ENCODE peak calls at places on chromosome 6, in four cellular contexts. H is hypothalamus; R is stimulated activated CD8-positive, alpha-beta memory T cell treated with anti-CD3 and anti-CD28 coated beads, Interleukin-15, amount 100 ng/mL, for 24 hours; P is astrocyte. C is an unnamed sample.

GRCh38 chr6:84052204-84052882 is 18.8 kb downstream of the MRAP2 start:
- DNase-seq in R (no peak), P (peak; percentile 50), H (no peak), C (peak; percentile 50)

GRCh38 chr6:163489584-163489983 is 75.1 kb downstream of the QKI start:
- DNase-seq in P (peak; percentile 62), H (no peak), R (no peak), C (peak; percentile 35)

GRCh38 chr6:137950581-137950980 is 83.5 kb downstream of the TNFAIP3 start:
- DNase-seq in P (no peak), H (no peak), R (no peak), C (no peak)

GRCh38 chr6:145562771-145563615 is 172.3 kb downstream of the EPM2A start:
- DNase-seq in R (no peak), H (no peak), P (peak; percentile 63), C (peak; percentile 20)

GRCh38 chr6:16481680-16482079 is 243.3 kb downstream of the GMPR start:
- DNase-seq in P (no peak), R (no peak), H (no peak), C (no peak)

GRCh38 chr6:163189609-163190008 is 224.9 kb upstream of the QKI start:
- DNase-seq in H (peak; percentile 83), R (no peak), P (no peak), C (no peak)

GRCh38 chr6:41735427-41736206 is at the start of gene TFEB:
- DNase-seq in R (peak; percentile 94), H (peak; percentile 96), P (peak; percentile 68), C (peak; percentile 85)

GRCh38 chr6:3844097-3844463 is 5.1 kb upstream of the FAM50B start:
- DNase-seq in H (no peak), R (no peak), P (peak; percentile 78), C (peak; percentile 82)

C was measured in IMR-90.